ENCODE peak calls at places on chromosomes 16 and 17, in seven cellular contexts. One of them, this sample, is unnamed.

GRCh38 chr17:66431080-66431795 is 128.8 kb downstream of the PRKCA start:
- DNase-seq in NCI-H345: no peak
- DNase-seq in NCI-H1105 treated with DMSO at 0.1 percent for 48 hours: no peak
- DNase-seq in GM19239: no peak
- DNase-seq in stimulated activated CD4-positive, alpha-beta T cell treated with anti-CD3 and anti-CD28 coated beads, Interleukin-4, amount 100 ng/mL, for 1 hour: no peak
- DNase-seq in fibroblast of lung: peak; percentile 30
- DNase-seq in activated CD4-positive, CD25-positive, alpha-beta regulatory T cell: no peak
- DNase-seq in this sample: no peak

GRCh38 chr17:62109924-62110323 is 44.8 kb upstream of the MED13 start:
- DNase-seq in NCI-H345: no peak
- DNase-seq in NCI-H1105 treated with DMSO at 0.1 percent for 48 hours: no peak
- DNase-seq in GM19239: no peak
- DNase-seq in stimulated activated CD4-positive, alpha-beta T cell treated with anti-CD3 and anti-CD28 coated beads, Interleukin-4, amount 100 ng/mL, for 1 hour: no peak
- DNase-seq in fibroblast of lung: no peak
- DNase-seq in activated CD4-positive, CD25-positive, alpha-beta regulatory T cell: no peak
- DNase-seq in this sample: no peak

GRCh38 chr16:86041205-86041604 is 142.2 kb downstream of the IRF8 start:
- DNase-seq in NCI-H345: no peak
- DNase-seq in NCI-H1105 treated with DMSO at 0.1 percent for 48 hours: no peak
- DNase-seq in GM19239: no peak
- DNase-seq in stimulated activated CD4-positive, alpha-beta T cell treated with anti-CD3 and anti-CD28 coated beads, Interleukin-4, amount 100 ng/mL, for 1 hour: no peak
- DNase-seq in fibroblast of lung: no peak
- DNase-seq in activated CD4-positive, CD25-positive, alpha-beta regulatory T cell: no peak
- DNase-seq in this sample: no peak

GRCh38 chr17:13510062-13510461 is 91.7 kb downstream of the HS3ST3A1 start:
- DNase-seq in NCI-H345: no peak
- DNase-seq in NCI-H1105 treated with DMSO at 0.1 percent for 48 hours: no peak
- DNase-seq in GM19239: no peak
- DNase-seq in stimulated activated CD4-positive, alpha-beta T cell treated with anti-CD3 and anti-CD28 coated beads, Interleukin-4, amount 100 ng/mL, for 1 hour: no peak
- DNase-seq in fibroblast of lung: peak; percentile 81
- DNase-seq in activated CD4-positive, CD25-positive, alpha-beta regulatory T cell: no peak
- DNase-seq in this sample: no peak

GRCh38 chr17:37056622-37057021 is 107.9 kb downstream of the AATF start:
- DNase-seq in NCI-H345: no peak
- DNase-seq in NCI-H1105 treated with DMSO at 0.1 percent for 48 hours: no peak
- DNase-seq in GM19239: no peak
- DNase-seq in stimulated activated CD4-positive, alpha-beta T cell treated with anti-CD3 and anti-CD28 coated beads, Interleukin-4, amount 100 ng/mL, for 1 hour: no peak
- DNase-seq in fibroblast of lung: no peak
- DNase-seq in activated CD4-positive, CD25-positive, alpha-beta regulatory T cell: no peak
- DNase-seq in this sample: no peak

GRCh38 chr16:46591257-46591656 is 29.9 kb downstream of the SHCBP1 start:
- DNase-seq in NCI-H345: no peak
- DNase-seq in NCI-H1105 treated with DMSO at 0.1 percent for 48 hours: no peak
- DNase-seq in GM19239: no peak
- DNase-seq in stimulated activated CD4-positive, alpha-beta T cell treated with anti-CD3 and anti-CD28 coated beads, Interleukin-4, amount 100 ng/mL, for 1 hour: no peak
- DNase-seq in fibroblast of lung: no peak
- DNase-seq in activated CD4-positive, CD25-positive, alpha-beta regulatory T cell: no peak
- DNase-seq in this sample: no peak

GRCh38 chr17:78901806-78902205 is 1.2 kb downstream of the CEP295NL start:
- DNase-seq in NCI-H345: no peak
- DNase-seq in NCI-H1105 treated with DMSO at 0.1 percent for 48 hours: no peak
- DNase-seq in GM19239: no peak
- DNase-seq in stimulated activated CD4-positive, alpha-beta T cell treated with anti-CD3 and anti-CD28 coated beads, Interleukin-4, amount 100 ng/mL, for 1 hour: no peak
- DNase-seq in fibroblast of lung: no peak
- DNase-seq in activated CD4-positive, CD25-positive, alpha-beta regulatory T cell: no peak
- DNase-seq in this sample: no peak

GRCh38 chr17:62162898-62163297 is 97.8 kb upstream of the MED13 start:
- DNase-seq in NCI-H345: no peak
- DNase-seq in NCI-H1105 treated with DMSO at 0.1 percent for 48 hours: no peak
- DNase-seq in GM19239: no peak
- DNase-seq in stimulated activated CD4-positive, alpha-beta T cell treated with anti-CD3 and anti-CD28 coated beads, Interleukin-4, amount 100 ng/mL, for 1 hour: no peak
- DNase-seq in fibroblast of lung: no peak
- DNase-seq in activated CD4-positive, CD25-positive, alpha-beta regulatory T cell: no peak
- DNase-seq in this sample: no peak

GRCh38 chr16:67284699-67285646 is 5.6 kb downstream of the PLEKHG4 start:
- DNase-seq in NCI-H345: peak; percentile 83
- DNase-seq in NCI-H1105 treated with DMSO at 0.1 percent for 48 hours: peak; percentile 75
- DNase-seq in GM19239: no peak
- DNase-seq in stimulated activated CD4-positive, alpha-beta T cell treated with anti-CD3 and anti-CD28 coated beads, Interleukin-4, amount 100 ng/mL, for 1 hour: no peak
- DNase-seq in fibroblast of lung: peak; percentile 26
- DNase-seq in activated CD4-positive, CD25-positive, alpha-beta regulatory T cell: no peak
- DNase-seq in this sample: peak; percentile 34

This sample was measured in NCI-H510A.